ENCODE peak calls at places on chromosome 9, in six cellular contexts. M is stimulated activated CD4-positive, alpha-beta T cell treated with anti-CD3 and anti-CD28 coated beads, TNF-alpha, amount 100 ng/mL, for 1 hour; Y is stimulated activated CD8-positive, alpha-beta memory T cell treated with anti-CD3 and anti-CD28 coated beads, Interleukin-7, amount 100 ng/mL, for 1 hour; G is iris pigment epithelial cell; N is substantia nigra; O is CD8-positive, alpha-beta T cell. D is an unnamed sample.

GRCh38 chr9:1273859-1274258 is 223.7 kb downstream of the DMRT2 start:
- DNase-seq in M (no peak), Y (no peak), G (no peak), N (no peak), O (no peak), D (no peak)

GRCh38 chr9:128546504-128546903 is 5.9 kb upstream of the SPTAN1 start:
- DNase-seq in M (no peak), Y (no peak), G (no peak), N (no peak), O (no peak), D (no peak)

GRCh38 chr9:115202960-115203751 is 85.2 kb upstream of the TNC start:
- DNase-seq in M (no peak), Y (no peak), G (peak; percentile 56), N (no peak), O (no peak), D (no peak)

GRCh38 chr9:125436613-125437443 is 175.2 kb downstream of the GAPVD1 start:
- DNase-seq in M (no peak), Y (no peak), G (no peak), N (no peak), O (no peak), D (no peak)

GRCh38 chr9:115531410-115532130 is 413.6 kb upstream of the TNC start:
- DNase-seq in M (no peak), Y (no peak), G (peak; percentile 78), N (no peak), O (no peak), D (no peak)

GRCh38 chr9:17723656-17724055 is 144.8 kb downstream of the SH3GL2 start:
- DNase-seq in M (no peak), Y (no peak), G (peak; percentile 1), N (no peak), O (no peak), D (no peak)

GRCh38 chr9:135662758-135663450 is at the start of gene LCN9:
- DNase-seq in M (no peak), Y (no peak), G (peak; percentile 30), N (peak; percentile 48), O (no peak), D (no peak)

GRCh38 chr9:128420651-128421473 is at the start of gene CERCAM:
- DNase-seq in M (no peak), Y (peak; percentile 17), G (peak; percentile 35), N (peak; percentile 87), O (peak; percentile 41), D (no peak)

GRCh38 chr9:83027153-83027867 is 35.6 kb downstream of the RASEF start:
- DNase-seq in M (no peak), Y (no peak), G (peak; percentile 94), N (no peak), O (no peak), D (no peak)

GRCh38 chr9:15697459-15697858 is 144.6 kb downstream of the CCDC171 start:
- DNase-seq in M (no peak), Y (no peak), G (peak; percentile 84), N (no peak), O (no peak), D (no peak)

GRCh38 chr9:97990259-97990658 is 7.1 kb downstream of the ANP32B start:
- DNase-seq in M (no peak), Y (no peak), G (peak; percentile 80), N (no peak), O (no peak), D (no peak)

GRCh38 chr9:34047864-34048729 is 590 bp downstream of the UBAP2 start:
- DNase-seq in M (peak; percentile 1), Y (peak; percentile 19), G (no peak), N (peak; percentile 55), O (peak; percentile 49), D (peak; percentile 46)

GRCh38 chr9:84669293-84670105 is at the start of gene NTRK2:
- DNase-seq in M (no peak), Y (no peak), G (peak; percentile 12), N (peak; percentile 80), O (no peak), D (no peak)

GRCh38 chr9:128946945-128947422 is 419 bp downstream of the DOLK start:
- DNase-seq in M (no peak), Y (no peak), G (peak; percentile 47), N (peak; percentile 67), O (peak; percentile 35), D (no peak)

GRCh38 chr9:111481885-111482636 is 2.1 kb downstream of the ECPAS start:
- DNase-seq in M (no peak), Y (no peak), G (peak; percentile 85), N (no peak), O (no peak), D (no peak)

GRCh38 chr9:536597-537511 is 304.6 kb upstream of the DMRT1 start:
- DNase-seq in M (no peak), Y (no peak), G (no peak), N (no peak), O (no peak), D (no peak)

GRCh38 chr9:130024597-130024994 is 18.4 kb downstream of the FNBP1 start:
- DNase-seq in M (no peak), Y (no peak), G (no peak), N (no peak), O (no peak), D (no peak)

GRCh38 chr9:22528485-22528884 is 81.9 kb downstream of the DMRTA1 start:
- DNase-seq in M (no peak), Y (no peak), G (peak; percentile 1), N (no peak), O (no peak), D (no peak)

GRCh38 chr9:36161187-36161586 is 8.0 kb upstream of the CCIN start:
- DNase-seq in M (no peak), Y (no peak), G (no peak), N (no peak), O (no peak), D (no peak)

D was measured in CD14-positive monocyte.